ENCODE peak calls at places on chromosomes 1 and 21, in four cellular contexts. One of them, this sample, is unnamed.

GRCh38 chr1:93779540-93780121 is 98.0 kb upstream of the BCAR3 start:
- DNase-seq in GM12865: no peak
- DNase-seq in T1000: peak; percentile 64
- DNase-seq in Ammon's horn: no peak
- DNase-seq in this sample: no peak

GRCh38 chr1:225119307-225119706 is 189.8 kb downstream of the DNAH14 start:
- DNase-seq in GM12865: no peak
- DNase-seq in T1000: no peak
- DNase-seq in Ammon's horn: no peak
- DNase-seq in this sample: no peak

GRCh38 chr1:63691672-63692425 is 82.0 kb upstream of the ROR1 start:
- DNase-seq in GM12865: peak; percentile 68
- DNase-seq in T1000: peak; percentile 58
- DNase-seq in Ammon's horn: peak; percentile 90
- DNase-seq in this sample: peak; percentile 54

GRCh38 chr21:35611752-35612151 is 448.6 kb downstream of the SETD4 start:
- DNase-seq in GM12865: no peak
- DNase-seq in T1000: no peak
- DNase-seq in Ammon's horn: no peak
- DNase-seq in this sample: no peak

GRCh38 chr1:240134596-240134995 is 42.9 kb downstream of the FMN2 start:
- DNase-seq in GM12865: no peak
- DNase-seq in T1000: no peak
- DNase-seq in Ammon's horn: no peak
- DNase-seq in this sample: no peak

GRCh38 chr1:67342002-67342890 is 34.6 kb downstream of the IL12RB2 start:
- DNase-seq in GM12865: peak; percentile 82
- DNase-seq in T1000: no peak
- DNase-seq in Ammon's horn: no peak
- DNase-seq in this sample: no peak

GRCh38 chr1:155186955-155187891 is 13.6 kb downstream of the TRIM46 start:
- DNase-seq in GM12865: no peak
- DNase-seq in T1000: no peak
- DNase-seq in Ammon's horn: no peak
- DNase-seq in this sample: no peak

GRCh38 chr21:39670741-39671140 is 58.0 kb downstream of the B3GALT5 start:
- DNase-seq in GM12865: no peak
- DNase-seq in T1000: no peak
- DNase-seq in Ammon's horn: no peak
- DNase-seq in this sample: no peak

GRCh38 chr1:209041936-209042335 is 541.6 kb upstream of the CAMK1G start:
- DNase-seq in GM12865: no peak
- DNase-seq in T1000: no peak
- DNase-seq in Ammon's horn: no peak
- DNase-seq in this sample: no peak

GRCh38 chr1:198750081-198750480 is 111.2 kb downstream of the PTPRC start:
- DNase-seq in GM12865: no peak
- DNase-seq in T1000: no peak
- DNase-seq in Ammon's horn: no peak
- DNase-seq in this sample: no peak

GRCh38 chr1:197272791-197273190 is 4.7 kb downstream of the CRB1 start:
- DNase-seq in GM12865: no peak
- DNase-seq in T1000: no peak
- DNase-seq in Ammon's horn: no peak
- DNase-seq in this sample: no peak

GRCh38 chr1:115084902-115085505 is 4.3 kb downstream of the TSPAN2 start:
- DNase-seq in GM12865: no peak
- DNase-seq in T1000: no peak
- DNase-seq in Ammon's horn: no peak
- DNase-seq in this sample: no peak

GRCh38 chr1:103107696-103108524 is at the start of gene COL11A1:
- DNase-seq in GM12865: no peak
- DNase-seq in T1000: no peak
- DNase-seq in Ammon's horn: peak; percentile 7
- DNase-seq in this sample: no peak

GRCh38 chr1:165050246-165050645 is 306.3 kb downstream of the LMX1A start:
- DNase-seq in GM12865: no peak
- DNase-seq in T1000: no peak
- DNase-seq in Ammon's horn: no peak
- DNase-seq in this sample: no peak

This sample was measured in GM13976.